ENCODE peak calls at places on chromosomes 6 and 20, in nine cellular contexts. Y is HT-29; Q is kidney glomerular epithelial cell; J is stimulated activated CD8-positive, alpha-beta memory T cell treated with anti-CD3 and anti-CD28 coated beads, Interleukin-2, amount 100 ng/mL, for 1 hour; M is HepG2; A is endothelial cell; F is activated effector memory CD4-positive, alpha-beta T cell treated with anti-CD3 and anti-CD28 coated beads, Interleukin-2, amount 50 U/mL, for 16 hours; D is activated CD8-positive, alpha-beta memory T cell treated with anti-CD3 and anti-CD28 coated beads for 4 hours; U is skeletal muscle cell. V is an unnamed sample.

GRCh38 chr20:16530201-16530681 is 43.0 kb downstream of the KIF16B start:
- DNase-seq in Y (peak), Q (no peak), J (no peak), M (peak), A (no peak), F (no peak), D (no peak), U (no peak), V (no peak)

GRCh38 chr20:478949-479429 is 16.7 kb upstream of the TBC1D20 start:
- DNase-seq in Y (peak), Q (peak), J (no peak), M (peak), A (peak), F (no peak), D (no peak), U (peak), V (peak)

GRCh38 chr6:161254754-161255253 is 19.1 kb downstream of the AGPAT4 start:
- DNase-seq in Y (no peak), Q (no peak), J (no peak), M (no peak), A (no peak), F (no peak), D (no peak), U (no peak), V (no peak)

GRCh38 chr6:34115396-34116314 is 30.2 kb downstream of the GRM4 start:
- DNase-seq in Y (no peak), Q (no peak), J (no peak), M (no peak), A (peak), F (no peak), D (no peak), U (no peak), V (peak)

GRCh38 chr20:11891827-11892521 is 25.7 kb upstream of the BTBD3 start:
- DNase-seq in Y (peak), Q (peak), J (no peak), M (peak), A (peak), F (no peak), D (no peak), U (no peak), V (peak)

GRCh38 chr6:36682328-36683144 is 4.0 kb downstream of the CDKN1A start:
- DNase-seq in Y (peak), Q (no peak), J (no peak), M (peak), A (no peak), F (peak), D (peak), U (no peak), V (no peak)

GRCh38 chr6:21595265-21595950 is 1.9 kb downstream of the SOX4 start:
- DNase-seq in Y (peak), Q (no peak), J (no peak), M (no peak), A (peak), F (peak), D (no peak), U (no peak), V (peak)

GRCh38 chr6:83062225-83062624 is 3.4 kb downstream of the UBE3D start:
- DNase-seq in Y (no peak), Q (no peak), J (no peak), M (no peak), A (no peak), F (no peak), D (no peak), U (peak), V (no peak)

GRCh38 chr20:39069976-39070375 is 107.8 kb downstream of the DHX35 start:
- DNase-seq in Y (no peak), Q (no peak), J (no peak), M (no peak), A (no peak), F (no peak), D (no peak), U (no peak), V (no peak)

GRCh38 chr6:158011478-158011920 is 29.8 kb downstream of the SYNJ2 start:
- DNase-seq in Y (peak), Q (no peak), J (no peak), M (peak), A (no peak), F (no peak), D (no peak), U (no peak), V (no peak)

GRCh38 chr6:169345198-169345597 is 91.6 kb upstream of the THBS2 start:
- DNase-seq in Y (no peak), Q (no peak), J (no peak), M (no peak), A (no peak), F (no peak), D (no peak), U (no peak), V (no peak)

GRCh38 chr6:91082311-91082803 is 495.5 kb upstream of the MAP3K7 start:
- DNase-seq in Y (no peak), Q (peak), J (no peak), M (no peak), A (no peak), F (no peak), D (no peak), U (no peak), V (no peak)

GRCh38 chr6:160523223-160523622 is 140.9 kb downstream of the LPA start:
- DNase-seq in Y (no peak), Q (no peak), J (no peak), M (no peak), A (no peak), F (no peak), D (no peak), U (no peak), V (no peak)

GRCh38 chr20:47493175-47493953 is 8.3 kb upstream of the NCOA3 start:
- DNase-seq in Y (peak), Q (peak), J (peak), M (peak), A (no peak), F (peak), D (no peak), U (peak), V (no peak)

GRCh38 chr6:36138667-36139066 is 8.4 kb downstream of the MAPK13 start:
- DNase-seq in Y (no peak), Q (no peak), J (no peak), M (no peak), A (no peak), F (no peak), D (no peak), U (no peak), V (no peak)

GRCh38 chr6:78436335-78436734 is 431.0 kb upstream of the IRAK1BP1 start:
- DNase-seq in Y (peak), Q (peak), J (no peak), M (peak), A (no peak), F (no peak), D (no peak), U (peak), V (no peak)

GRCh38 chr6:109834595-109835437 is 143.3 kb upstream of the GPR6 start:
- DNase-seq in Y (no peak), Q (no peak), J (no peak), M (no peak), A (no peak), F (no peak), D (no peak), U (no peak), V (peak)

GRCh38 chr20:35831029-35831428 is 59.2 kb downstream of the PHF20 start:
- DNase-seq in Y (no peak), Q (no peak), J (no peak), M (no peak), A (no peak), F (no peak), D (no peak), U (no peak), V (no peak)

V was measured in retina.